ENCODE peak calls at places on chromosomes 3 and 15, in four cellular contexts. K is suprapubic skin, A is AG10803, U is left ventricle myocardium inferior. Z is an unnamed sample.

GRCh38 chr15:42121667-42122066 is 27.3 kb upstream of the PLA2G4D start:
- DNase-seq in K (no peak), A (no peak), U (no peak), Z (no peak)

GRCh38 chr3:195715583-195716266 is 5.1 kb upstream of the MUC20 start:
- DNase-seq in K (no peak), U (no peak), A (no peak), Z (no peak)

GRCh38 chr15:101451192-101451799 is 38.2 kb downstream of the PCSK6 start:
- DNase-seq in K (no peak), U (peak), A (peak), Z (no peak)

GRCh38 chr3:69925506-69925905 is 74.0 kb upstream of the SAMMSON start:
- DNase-seq in A (peak), K (no peak), U (no peak), Z (no peak)

GRCh38 chr3:111534701-111535100 is 7.3 kb upstream of the CD96 start:
- DNase-seq in A (peak), U (no peak), K (no peak), Z (no peak)

GRCh38 chr15:101307897-101308603 is 13.0 kb upstream of the SNRPA1 start:
- DNase-seq in U (no peak), A (no peak), K (no peak), Z (no peak)

GRCh38 chr3:81823882-81824395 is 62.5 kb upstream of the GBE1 start:
- DNase-seq in U (no peak), A (peak), K (no peak), Z (peak)

GRCh38 chr15:57302640-57303257 is 73.6 kb upstream of the CGNL1 start:
- DNase-seq in U (no peak), A (no peak), K (no peak), Z (no peak)

GRCh38 chr3:127735767-127736693 is 63.3 kb downstream of the ABTB1 start:
- DNase-seq in A (peak), U (no peak), K (no peak), Z (peak)

GRCh38 chr3:195908439-195909293 is at the start of gene TNK2:
- DNase-seq in K (peak), A (no peak), U (no peak), Z (peak)

GRCh38 chr3:63724987-63725386 is 72.5 kb downstream of the SNTN start:
- DNase-seq in A (peak), K (no peak), U (no peak), Z (no peak)

GRCh38 chr3:141413387-141414140 is 45.3 kb downstream of the ZBTB38 start:
- DNase-seq in A (peak), K (no peak), U (no peak), Z (no peak)

GRCh38 chr3:122572940-122573412 is 4.5 kb upstream of the PARP15 start:
- DNase-seq in K (no peak), U (no peak), A (no peak), Z (peak)

GRCh38 chr15:74907277-74907870 is 723 bp upstream of the FAM219B start:
- DNase-seq in A (no peak), K (no peak), U (peak), Z (no peak)

DNA sequence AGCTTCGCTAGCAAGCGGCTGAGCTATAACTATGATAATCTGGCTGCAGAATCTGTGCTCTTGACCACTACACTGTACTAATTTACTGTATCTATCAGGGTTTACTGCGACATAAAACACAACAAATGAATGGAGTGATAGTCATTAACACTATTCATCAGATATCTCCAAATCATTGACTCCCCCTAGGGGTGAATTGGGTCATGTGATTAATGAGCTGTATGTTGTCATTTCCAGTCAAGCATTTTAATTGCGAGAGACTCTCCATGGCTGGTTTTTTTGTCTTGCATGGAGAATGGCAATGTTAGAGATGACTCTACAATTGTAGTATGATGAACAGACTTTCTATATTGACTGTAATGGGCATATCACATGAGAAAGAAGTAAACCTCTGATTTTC is 10.5 kb upstream of the TM4SF18 start:
- DNase-seq in U (no peak), K (no peak), A (no peak), Z (peak)
- TF ChIP-seq CTCF in U (no peak), K (no peak), A (peak), Z (no peak)

GRCh38 chr3:48593337-48593736 is 1.8 kb downstream of the COL7A1 start:
- DNase-seq in U (no peak), A (no peak), K (no peak), Z (no peak)
- H3K4me3 ChIP-seq in U (no peak), A (no peak), K (peak), Z (no peak)

DNA sequence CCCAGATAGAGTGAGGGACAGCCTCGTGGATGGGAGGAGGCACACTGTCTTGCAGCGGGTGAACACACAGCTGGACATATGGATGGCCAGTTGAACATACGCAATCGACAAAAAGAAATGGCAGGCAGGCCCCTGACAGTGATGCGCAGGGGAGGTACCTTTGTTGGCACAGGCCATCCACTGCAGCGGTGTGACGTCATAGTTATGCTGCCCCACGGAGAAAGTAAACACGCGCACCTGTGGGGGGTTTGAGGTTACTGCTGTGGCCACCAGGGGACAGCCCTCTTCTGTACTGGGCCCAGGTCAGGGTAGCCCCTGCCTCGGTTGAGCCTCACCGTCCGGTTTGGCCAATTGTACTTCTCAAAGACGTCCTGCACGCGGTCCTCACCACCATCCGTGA is 19.4 kb upstream of the TMEM115 start:
- DNase-seq in U (no peak), A (no peak), K (no peak), Z (no peak)
- TF ChIP-seq CTCF in U (no peak), A (no peak), K (no peak), Z (no peak)

GRCh38 chr3:147412917-147413711 is 3.9 kb downstream of the ZIC1 start:
- DNase-seq in U (no peak), K (no peak), A (no peak), Z (no peak)
- H3K4me3 ChIP-seq in U (peak), K (peak), A (peak), Z (peak)

DNA sequence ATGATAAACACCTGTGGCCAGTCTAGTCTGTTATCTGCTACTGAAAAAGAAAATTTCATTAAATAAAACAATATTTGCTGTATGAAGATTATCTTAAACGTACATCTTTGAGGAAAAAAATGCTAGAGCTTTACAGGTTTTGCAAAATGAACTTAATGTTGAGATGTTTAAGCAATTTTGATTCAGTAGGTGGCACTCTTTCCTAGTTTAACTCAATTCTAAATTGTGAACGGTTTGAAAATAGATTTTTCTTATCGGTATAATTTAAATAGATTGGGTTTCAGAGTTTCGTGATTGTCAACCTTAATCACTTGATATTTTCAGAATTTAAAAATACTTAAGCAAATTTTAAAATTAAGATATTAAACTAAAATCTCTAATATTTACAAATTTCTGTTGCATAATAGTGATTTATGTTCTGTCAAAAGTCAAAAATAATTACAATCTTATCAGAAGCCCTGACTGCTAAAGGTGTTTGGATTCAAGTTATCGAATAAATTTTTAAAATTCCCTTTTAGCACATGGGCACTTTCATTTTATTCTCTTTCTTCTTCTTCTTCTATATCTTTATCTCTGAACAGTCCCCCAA is 7.0 kb upstream of the RNF111 start:
- DNase-seq in U (no peak), A (peak), K (no peak), Z (peak)
- TF ChIP-seq CTCF in U (peak), A (peak), K (no peak), Z (peak)

GRCh38 chr15:78341057-78341763 is 1.1 kb downstream of the CRABP1 start:
- DNase-seq in K (no peak), U (no peak), A (no peak), Z (no peak)

GRCh38 chr15:78339559-78339958 is 594 bp upstream of the CRABP1 start:
- DNase-seq in K (no peak), A (no peak), U (no peak), Z (no peak)

GRCh38 chr15:78343431-78343830 is 3.3 kb downstream of the CRABP1 start:
- DNase-seq in A (no peak), U (no peak), K (no peak), Z (no peak)

GRCh38 chr15:78338756-78339155 is 1.4 kb upstream of the CRABP1 start:
- DNase-seq in U (no peak), A (no peak), K (no peak), Z (no peak)

GRCh38 chr15:78340243-78341056 is at the start of gene CRABP1:
- DNase-seq in A (no peak), K (no peak), U (no peak), Z (no peak)
- H3K4me3 ChIP-seq in A (no peak), K (peak), U (peak), Z (no peak)

GRCh38 chr3:37544869-37545352 is 316.8 kb upstream of the CTDSPL start:
- DNase-seq in K (no peak), U (no peak), A (no peak), Z (no peak)

GRCh38 chr3:37543692-37544091 is 318.0 kb upstream of the CTDSPL start:
- DNase-seq in U (no peak), K (no peak), A (no peak), Z (no peak)

GRCh38 chr3:37544105-37544504 is 317.6 kb upstream of the CTDSPL start:
- DNase-seq in K (no peak), U (no peak), A (no peak), Z (no peak)

GRCh38 chr3:37545479-37545878 is 316.2 kb upstream of the CTDSPL start:
- DNase-seq in K (no peak), U (no peak), A (no peak), Z (no peak)

DNA sequence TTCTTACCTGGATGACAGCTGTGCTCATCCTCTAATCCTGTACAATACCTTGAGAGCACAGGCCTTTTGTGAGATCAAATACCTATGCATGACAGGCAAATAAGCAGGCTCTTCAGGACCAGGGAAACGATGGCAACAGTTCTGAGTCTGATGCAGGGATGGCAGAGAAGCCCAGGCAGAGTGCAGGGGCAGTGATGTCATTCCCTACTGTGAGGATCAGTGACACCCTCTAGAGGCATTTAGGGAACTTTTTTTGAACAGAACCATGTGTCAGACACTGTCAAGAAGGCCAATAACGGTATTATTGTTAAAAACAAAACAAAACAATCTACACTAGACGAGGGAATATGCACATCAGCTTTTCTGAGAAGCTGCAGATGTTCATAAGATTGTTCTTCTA is 314.8 kb upstream of the CTDSPL start:
- DNase-seq in U (no peak), K (no peak), A (peak), Z (peak)
- TF ChIP-seq CTCF in U (peak), K (peak), A (peak), Z (no peak)

GRCh38 chr3:121431717-121432517 is 113.9 kb downstream of the POLQ start:
- DNase-seq in A (peak), U (no peak), K (no peak), Z (peak)
- H3K4me3 ChIP-seq in A (peak), U (peak), K (peak), Z (no peak)

GRCh38 chr15:78449220-78449999 is 11.4 kb downstream of the IREB2 start:
- DNase-seq in A (no peak), K (no peak), U (no peak), Z (no peak)
- TF ChIP-seq CTCF in A (no peak), K (no peak), U (no peak), Z (no peak)

DNA sequence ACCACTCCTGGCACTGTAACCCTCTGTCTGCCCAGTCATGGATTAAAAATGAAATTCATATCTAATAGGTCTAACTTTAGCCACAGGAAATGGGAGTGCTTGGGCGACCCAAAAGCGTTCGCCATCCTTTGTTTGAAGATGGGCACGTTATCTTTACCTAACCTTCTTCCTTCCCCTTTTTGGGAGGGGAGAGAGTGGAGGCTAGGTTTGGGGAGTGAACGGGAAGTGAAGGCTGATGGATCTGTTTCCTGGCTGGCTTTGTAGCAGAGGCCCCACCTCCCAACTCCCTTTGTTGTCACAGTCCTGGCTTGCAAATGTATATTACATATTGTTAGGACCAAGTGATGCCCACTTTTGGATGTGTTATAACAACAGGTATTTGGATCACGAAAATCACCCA is 98.1 kb upstream of the ARHGEF3 start:
- DNase-seq in K (no peak), A (no peak), U (no peak), Z (no peak)
- H3K4me3 ChIP-seq in K (no peak), A (no peak), U (no peak), Z (no peak)